ENCODE peak calls at places on chromosomes 11 and 22, in ten cellular contexts. J is right lobe of liver; C is aorta; H is PC-3; Y is effector memory CD4-positive, alpha-beta T cell; U is mesendoderm; P is sigmoid colon; I is heart right ventricle; A is MM.1S; L is left ventricle myocardium inferior. V is an unnamed sample.
A peak's percentile ranks its signal among the peaks of the same experiment; 100 is the strongest.

GRCh38 chr11:115215694-115216615 is 288.3 kb downstream of the CADM1 start:
- DNase-seq in J (no peak), C (no peak), H (no peak), Y (no peak), U (peak; percentile 76), P (no peak), I (no peak), A (no peak), L (no peak), V (no peak)

GRCh38 chr11:21465920-21466319 is 727.0 kb upstream of the ANO5 start:
- DNase-seq in J (no peak), C (no peak), H (no peak), Y (no peak), U (no peak), P (no peak), I (no peak), A (no peak), L (no peak), V (no peak)

GRCh38 chr11:44207292-44207691 is 102.6 kb downstream of the ALX4 start:
- DNase-seq in J (no peak), C (no peak), H (no peak), Y (no peak), U (no peak), P (no peak), I (no peak), A (no peak), L (no peak), V (no peak)

GRCh38 chr11:10998674-10999073 is 140.8 kb upstream of the ZBED5 start:
- DNase-seq in J (no peak), C (no peak), H (no peak), Y (no peak), U (peak; percentile 47), P (no peak), I (no peak), A (no peak), L (no peak), V (no peak)

GRCh38 chr11:2930705-2931415 is 1.6 kb upstream of the PHLDA2 start:
- DNase-seq in J (peak; percentile 92), C (peak; percentile 84), H (peak; percentile 84), Y (no peak), U (peak; percentile 92), P (peak; percentile 71), I (peak; percentile 67), A (peak; percentile 84), L (peak; percentile 51), V (peak; percentile 62)

GRCh38 chr11:27118371-27118770 is 77.8 kb downstream of the BBOX1 start:
- DNase-seq in J (no peak), C (no peak), H (no peak), Y (no peak), U (no peak), P (no peak), I (no peak), A (no peak), L (no peak), V (no peak)

GRCh38 chr11:114307524-114308203 is 11.5 kb downstream of the NNMT start:
- DNase-seq in J (peak; percentile 64), C (peak; percentile 87), H (peak; percentile 63), Y (no peak), U (no peak), P (peak; percentile 80), I (peak; percentile 25), A (no peak), L (peak; percentile 45), V (peak; percentile 57)

GRCh38 chr11:28938091-28938490 is 829.9 kb downstream of the METTL15 start:
- DNase-seq in J (no peak), C (no peak), H (peak; percentile 42), Y (no peak), U (peak; percentile 11), P (no peak), I (no peak), A (no peak), L (no peak), V (no peak)

GRCh38 chr11:47946682-47947575 is 33.4 kb upstream of the PTPRJ start:
- DNase-seq in J (peak; percentile 76), C (peak; percentile 92), H (peak; percentile 98), Y (no peak), U (peak; percentile 81), P (peak; percentile 90), I (peak; percentile 46), A (no peak), L (peak; percentile 48), V (peak; percentile 88)

GRCh38 chr11:45021692-45022130 is 71.0 kb upstream of the TP53I11 start:
- DNase-seq in J (no peak), C (peak; percentile 91), H (no peak), Y (no peak), U (peak; percentile 37), P (peak; percentile 90), I (peak; percentile 83), A (peak; percentile 65), L (peak; percentile 84), V (peak; percentile 21)

GRCh38 chr11:2205214-2205770 is 33.7 kb upstream of the TH start:
- DNase-seq in J (no peak), C (peak; percentile 47), H (no peak), Y (no peak), U (no peak), P (peak; percentile 32), I (no peak), A (no peak), L (no peak), V (no peak)

GRCh38 chr11:63613517-63614135 is 607 bp downstream of the PLAAT3 start:
- DNase-seq in J (peak; percentile 59), C (peak; percentile 86), H (peak; percentile 34), Y (peak; percentile 5), U (peak; percentile 74), P (peak; percentile 84), I (peak; percentile 57), A (no peak), L (peak; percentile 49), V (peak; percentile 77)

GRCh38 chr22:25406510-25407210 is 157.8 kb upstream of the GRK3 start:
- DNase-seq in J (no peak), C (peak; percentile 58), H (no peak), Y (no peak), U (no peak), P (peak; percentile 73), I (peak; percentile 48), A (no peak), L (peak; percentile 41), V (no peak)

GRCh38 chr11:57237204-57237681 is at the start of gene APLNR:
- DNase-seq in J (no peak), C (no peak), H (no peak), Y (no peak), U (peak; percentile 99), P (no peak), I (no peak), A (no peak), L (peak; percentile 21), V (no peak)

GRCh38 chr22:44037519-44038370 is 13.6 kb downstream of the PARVB start:
- DNase-seq in J (no peak), C (no peak), H (peak; percentile 90), Y (no peak), U (peak; percentile 65), P (peak; percentile 85), I (no peak), A (no peak), L (no peak), V (peak; percentile 81)

GRCh38 chr22:33400891-33401290 is 342.7 kb upstream of the SYN3 start:
- DNase-seq in J (no peak), C (no peak), H (no peak), Y (no peak), U (no peak), P (no peak), I (no peak), A (no peak), L (peak; percentile 19), V (no peak)

GRCh38 chr11:68978626-68978930 is 2.2 kb downstream of the MRGPRD start:
- DNase-seq in J (no peak), C (peak; percentile 36), H (no peak), Y (no peak), U (no peak), P (peak; percentile 17), I (no peak), A (no peak), L (no peak), V (no peak)

GRCh38 chr11:112806876-112807275 is 154.3 kb upstream of the NCAM1 start:
- DNase-seq in J (no peak), C (no peak), H (no peak), Y (no peak), U (peak; percentile 27), P (no peak), I (no peak), A (no peak), L (no peak), V (no peak)
- H3K4me3 ChIP-seq in J (no peak overlapping the region), C (no peak overlapping the region), H (no peak overlapping the region), Y (no peak overlapping the region), U (no peak overlapping the region), P (no peak overlapping the region), I (no peak overlapping the region), A (no peak overlapping the region), L (no peak overlapping the region), V (no peak overlapping the region)

GRCh38 chr11:17522655-17523054 is 21.6 kb downstream of the USH1C start:
- DNase-seq in J (no peak), C (no peak), H (no peak), Y (no peak), U (no peak), P (no peak), I (no peak), A (no peak), L (no peak), V (no peak)
- H3K4me1 ChIP-seq in J (no peaks in the 10 kb centered on the region), C (no peaks in the 10 kb centered on the region), H (no peaks in the 10 kb centered on the region), Y (no peaks in the 10 kb centered on the region), U (no peaks in the 10 kb centered on the region), P (no peaks in the 10 kb centered on the region), I (no peaks in the 10 kb centered on the region), A (no peaks in the 10 kb centered on the region), L (no peaks in the 10 kb centered on the region), V (no peaks in the 10 kb centered on the region)

GRCh38 chr11:94546886-94547285 is 3.2 kb downstream of the FUT4 start:
- DNase-seq in J (no peak), C (no peak), H (peak; percentile 31), Y (no peak), U (no peak), P (no peak), I (no peak), A (no peak), L (no peak), V (no peak)
- H3K4me3 ChIP-seq in J (no peak overlapping the region), C (peak overlapping the region; percentile 73), H (peak overlapping the region; percentile 28), Y (no peak overlapping the region), U (no peak overlapping the region), P (peak overlapping the region; percentile 72), I (no peak overlapping the region), A (no peak overlapping the region), L (peak overlapping the region; percentile 73), V (no peak overlapping the region)

GRCh38 chr11:31106326-31106725 is 263.2 kb downstream of the DCDC1 start:
- DNase-seq in J (no peak), C (no peak), H (no peak), Y (no peak), U (no peak), P (no peak), I (no peak), A (no peak), L (no peak), V (no peak)
- H3K4me1 ChIP-seq in J (peaks cover 3% of the 10 kb centered on the region), C (no peaks in the 10 kb centered on the region), H (no peaks in the 10 kb centered on the region), Y (no peaks in the 10 kb centered on the region), U (no peaks in the 10 kb centered on the region), P (no peaks in the 10 kb centered on the region), I (no peaks in the 10 kb centered on the region), A (no peaks in the 10 kb centered on the region), L (no peaks in the 10 kb centered on the region), V (no peaks in the 10 kb centered on the region)